ENCODE peak calls at places on chromosomes 16 and 17, in nine cellular contexts. M, P, T, E, G, B, F, Z and R are unnamed samples.

GRCh38 chr17:751269-752001 is 629 bp downstream of the GEMIN4 start:
- DNase-seq in T (no peak), Z (no peak), M (no peak), E (peak), F (peak), G (peak), P (peak), B (peak), R (peak)

GRCh38 chr17:33572615-33573014 is 279.5 kb upstream of the ASIC2 start:
- DNase-seq in E (no peak), P (peak), M (no peak), F (no peak), G (peak), Z (no peak), B (no peak), T (no peak), R (no peak)

GRCh38 chr17:50062323-50063243 is 6.7 kb downstream of the ITGA3 start:
- DNase-seq in B (no peak), F (no peak), G (peak), P (peak), Z (no peak), M (peak), T (peak), E (peak), R (no peak)

GRCh38 chr17:40779181-40779909 is 3.0 kb downstream of the KRT27 start:
- DNase-seq in P (no peak), G (peak), E (no peak), M (no peak), F (peak), Z (peak), T (no peak), B (no peak), R (no peak)

GRCh38 chr17:73691321-73691766 is 47.1 kb upstream of the SDK2 start:
- DNase-seq in E (no peak), T (no peak), Z (no peak), B (no peak), F (no peak), G (no peak), P (no peak), M (no peak), R (no peak)

GRCh38 chr17:48014603-48015037 is 23.0 kb downstream of the COPZ2 start:
- DNase-seq in B (no peak), F (no peak), P (no peak), Z (no peak), M (no peak), T (no peak), G (no peak), E (no peak), R (no peak)

GRCh38 chr17:29615492-29616299 is 7.0 kb downstream of the CORO6 start:
- DNase-seq in F (peak), G (peak), E (peak), P (peak), B (peak), Z (peak), T (peak), M (peak), R (peak)

GRCh38 chr16:81546781-81547180 is 102.2 kb downstream of the CMIP start:
- DNase-seq in Z (no peak), T (no peak), F (no peak), E (no peak), P (no peak), G (no peak), M (no peak), B (no peak), R (no peak)

GRCh38 chr16:30510392-30510938 is 15.9 kb downstream of the ZNF768 start:
- DNase-seq in B (no peak), E (no peak), M (no peak), Z (no peak), T (no peak), G (no peak), P (no peak), F (no peak), R (no peak)

GRCh38 chr17:77319211-77320031 is 178.7 kb downstream of the SEC14L1 start:
- DNase-seq in G (peak), F (peak), B (peak), E (peak), M (peak), P (peak), Z (peak), T (peak), R (peak)

DNA sequence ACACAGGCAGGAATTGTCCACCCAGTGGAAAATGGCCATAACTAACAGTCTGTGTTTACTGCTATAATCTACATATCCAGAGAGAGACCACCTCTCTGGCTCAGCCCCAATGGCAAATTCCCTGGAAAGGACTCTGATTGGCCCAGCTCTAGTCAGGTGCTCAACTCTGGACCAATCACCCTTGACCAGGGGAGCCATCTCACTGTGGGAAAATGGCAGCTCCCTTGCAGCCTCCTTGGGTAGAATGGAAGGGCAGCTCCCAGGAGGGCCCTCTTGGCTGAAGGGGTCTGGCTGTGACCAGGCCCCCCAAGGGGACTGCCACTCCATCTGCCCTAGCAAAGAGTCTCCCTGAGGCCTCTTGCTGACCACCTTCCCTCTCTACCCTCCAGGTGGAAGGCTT is 3.1 kb downstream of the ALOX15B start:
- DNase-seq in F (no peak), B (no peak), G (no peak), M (no peak), E (no peak), P (no peak), Z (no peak), T (no peak), R (no peak)
- H3K27ac ChIP-seq in F (no peak), B (no peak), G (no peak), M (peak), E (no peak), P (peak), Z (no peak), T (no peak), R (no peak)

DNA sequence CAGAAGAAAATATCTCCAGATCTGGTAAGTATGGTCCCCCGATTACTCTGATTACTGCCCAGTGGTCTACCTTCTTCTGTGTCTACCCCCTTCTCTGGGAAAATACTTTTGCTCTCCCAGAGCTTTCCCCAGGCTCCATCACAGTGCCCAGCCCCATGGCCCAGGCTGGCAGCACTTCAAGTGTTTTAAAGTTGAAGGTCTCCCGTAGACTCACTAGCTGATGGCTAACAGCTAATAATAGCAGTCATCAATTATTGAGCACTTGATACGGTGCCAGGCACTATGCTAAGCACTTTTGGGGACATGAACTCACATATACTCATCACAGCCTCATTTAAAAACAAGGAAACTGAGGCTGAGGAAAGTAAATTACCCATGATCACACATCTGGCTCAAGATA is 33.4 kb downstream of the DCUN1D3 start:
- DNase-seq in Z (no peak), P (no peak), M (no peak), E (no peak), F (no peak), G (no peak), T (no peak), B (no peak), R (no peak)
- H3K27ac ChIP-seq in Z (no peak), P (peak), M (peak), E (peak), F (no peak), G (peak), T (no peak), B (no peak), R (no peak)

GRCh38 chr16:17013067-17013466 is 457.7 kb downstream of the XYLT1 start:
- DNase-seq in M (no peak), Z (no peak), B (no peak), F (no peak), T (no peak), E (no peak), P (no peak), G (no peak), R (no peak)
- H3K27ac ChIP-seq in M (no peak), Z (peak), B (peak), F (peak), T (no peak), E (peak), P (no peak), G (no peak), R (no peak)

GRCh38 chr17:38464723-38465419 is 36.6 kb downstream of the ARHGAP23 start:
- DNase-seq in T (peak), F (no peak), B (no peak), P (peak), Z (no peak), G (peak), M (peak), E (peak), R (no peak)

GRCh38 chr17:38466346-38467315 is 38.4 kb downstream of the ARHGAP23 start:
- DNase-seq in M (no peak), G (peak), B (no peak), E (no peak), Z (no peak), F (no peak), P (no peak), T (peak), R (no peak)

GRCh38 chr17:38467491-38467890 is 39.2 kb downstream of the ARHGAP23 start:
- DNase-seq in Z (no peak), M (no peak), B (no peak), T (no peak), E (no peak), F (no peak), G (no peak), P (no peak), R (no peak)

GRCh38 chr17:38464251-38464722 is 36.0 kb downstream of the ARHGAP23 start:
- DNase-seq in E (no peak), P (no peak), M (no peak), T (no peak), Z (no peak), F (no peak), B (no peak), G (peak), R (no peak)

DNA sequence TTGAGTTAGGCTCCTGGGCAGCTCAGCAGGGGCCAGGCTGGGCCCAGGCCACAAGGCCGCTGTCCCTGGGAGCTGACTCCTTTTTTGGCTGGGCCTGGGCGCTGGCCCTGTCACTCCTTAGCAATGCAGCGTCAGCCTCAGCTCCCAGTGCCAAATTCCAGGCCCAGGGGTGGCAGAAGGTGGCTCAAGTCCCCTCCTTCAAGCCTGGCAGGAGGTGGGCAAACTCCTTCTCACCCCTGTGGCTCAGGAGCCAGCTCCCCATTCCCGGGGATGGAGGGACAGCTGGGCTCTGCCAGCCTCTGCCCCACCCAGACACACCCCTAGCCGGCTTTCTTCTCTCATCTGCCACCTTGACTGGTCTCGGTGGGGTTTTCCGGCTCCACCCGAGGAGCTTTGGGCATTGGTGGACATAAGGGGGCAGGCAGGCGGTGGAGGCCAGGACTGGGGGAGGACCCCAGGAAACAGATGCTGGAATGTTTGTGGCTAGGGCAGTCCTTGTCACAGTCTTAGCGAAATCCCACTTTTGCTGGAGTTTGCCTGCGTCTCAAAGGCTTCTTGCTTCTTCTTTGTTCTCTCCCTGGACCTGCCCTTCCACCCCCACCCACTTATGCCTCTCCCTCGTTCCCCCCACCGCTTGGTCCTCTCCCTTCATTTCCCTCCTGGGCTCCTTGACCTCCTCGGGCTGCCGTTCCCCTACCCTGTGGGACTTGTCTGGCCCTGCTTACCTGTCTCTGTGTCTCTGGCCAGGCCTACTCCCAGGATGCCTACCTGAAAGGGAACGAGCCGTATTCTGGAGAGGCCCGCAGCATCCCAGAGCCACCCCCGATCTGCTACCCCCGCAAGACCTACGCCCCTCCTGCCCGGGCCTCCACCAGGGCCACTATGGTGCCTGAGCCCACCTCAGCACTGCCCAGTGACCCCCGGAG is 37.4 kb downstream of the ARHGAP23 start:
- DNase-seq in P (no peak), Z (no peak), G (peak), B (no peak), T (peak), M (no peak), E (no peak), F (no peak), R (no peak)
- H3K27ac ChIP-seq in P (peak), Z (no peak), G (peak), B (no peak), T (peak), M (peak), E (peak), F (no peak), R (no peak)

GRCh38 chr17:78396436-78397335 is 18.2 kb downstream of the PGS1 start:
- DNase-seq in G (no peak), P (no peak), E (no peak), M (peak), F (no peak), Z (no peak), T (no peak), B (no peak), R (no peak)

GRCh38 chr17:78391843-78392242 is 13.4 kb downstream of the PGS1 start:
- DNase-seq in T (no peak), E (no peak), G (peak), Z (no peak), F (no peak), P (peak), B (no peak), M (no peak), R (no peak)

GRCh38 chr17:78392295-78392694 is 13.8 kb downstream of the PGS1 start:
- DNase-seq in P (no peak), M (no peak), T (no peak), G (no peak), E (no peak), B (no peak), F (no peak), Z (no peak), R (no peak)

GRCh38 chr17:78395186-78395585 is 16.7 kb downstream of the PGS1 start:
- DNase-seq in G (no peak), B (no peak), E (no peak), T (no peak), P (no peak), M (no peak), F (no peak), Z (no peak), R (no peak)

DNA sequence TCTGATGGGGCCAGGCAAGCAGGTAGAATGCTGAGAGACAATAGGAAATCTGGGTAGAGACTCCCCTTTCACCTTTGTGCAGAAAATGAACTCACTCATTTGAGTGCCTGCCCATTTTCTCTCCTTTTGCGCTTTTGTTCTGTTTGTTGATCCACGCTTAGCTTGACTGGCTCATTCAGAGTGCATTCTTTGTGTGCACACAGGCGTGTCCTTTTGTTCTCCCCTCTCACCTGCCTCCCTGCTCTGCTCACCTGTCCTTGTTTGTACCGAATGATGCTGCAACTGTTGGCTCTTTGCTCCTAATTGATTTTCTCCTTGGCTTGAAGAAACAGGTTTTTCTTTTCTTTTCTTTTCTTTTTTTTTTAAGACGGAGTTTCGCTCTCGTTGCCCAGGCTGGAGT is 15.8 kb downstream of the PGS1 start:
- DNase-seq in G (no peak), Z (no peak), P (no peak), T (no peak), B (no peak), F (no peak), M (no peak), E (no peak), R (no peak)
- H3K27ac ChIP-seq in G (no peak), Z (no peak), P (no peak), T (no peak), B (no peak), F (no peak), M (no peak), E (no peak), R (no peak)

DNA sequence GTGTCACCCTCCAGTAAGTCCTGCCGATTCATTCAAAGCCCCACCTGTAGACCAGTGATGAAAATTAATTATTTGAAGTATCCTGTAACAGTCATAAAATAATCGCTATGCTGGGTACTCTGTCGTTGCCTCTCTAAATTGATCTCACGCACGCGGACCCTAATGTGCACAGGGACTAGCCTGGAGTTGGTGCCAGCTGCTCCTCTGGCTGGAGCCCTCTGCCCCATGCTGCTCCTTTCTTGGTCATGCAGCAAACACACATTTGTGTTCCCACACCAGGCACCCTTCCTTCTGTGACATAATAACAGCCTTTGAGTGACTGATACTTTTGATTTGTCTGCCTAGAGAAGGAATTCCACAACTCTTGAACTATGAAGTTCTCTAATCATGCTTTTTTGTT is 16.0 kb downstream of the RAB11FIP3 start:
- DNase-seq in E (no peak), P (no peak), M (no peak), B (no peak), F (no peak), G (no peak), T (no peak), Z (no peak), R (no peak)
- H3K27ac ChIP-seq in E (no peak), P (peak), M (no peak), B (no peak), F (no peak), G (no peak), T (no peak), Z (no peak), R (no peak)

DNA sequence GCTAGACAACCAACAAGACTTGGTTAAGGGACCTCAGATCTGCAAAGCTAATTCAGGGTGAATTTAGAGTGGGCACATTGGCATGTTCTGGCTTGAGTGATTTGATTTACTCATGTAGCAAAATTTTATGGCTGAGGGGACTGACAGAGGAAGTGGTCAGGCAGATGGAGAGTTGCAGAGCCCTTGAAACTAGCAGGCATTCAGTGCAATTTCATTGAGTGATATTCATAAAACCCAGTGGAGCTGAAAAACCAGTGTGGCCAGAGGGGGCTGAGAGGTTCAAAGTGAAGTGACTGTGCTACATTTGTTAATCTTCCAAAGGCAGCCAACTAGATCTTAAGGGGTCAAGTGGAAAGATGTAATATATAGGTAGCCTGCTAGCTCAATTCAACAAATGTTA is 2.2 kb upstream of the TMEM94 start:
- DNase-seq in P (no peak), B (no peak), T (no peak), M (no peak), F (no peak), Z (no peak), G (no peak), E (no peak), R (no peak)
- H3K27ac ChIP-seq in P (no peak), B (no peak), T (no peak), M (no peak), F (no peak), Z (no peak), G (no peak), E (peak), R (no peak)